ENCODE peak calls at places on chromosomes 5 and 9, in eight cellular contexts. One of them, this sample, is unnamed.

GRCh38 chr5:102296229-102296817 is at the start of gene SLCO4C1:
- DNase-seq in A549: peak; percentile 61
- DNase-seq in lower lobe of right lung: peak; percentile 93
- DNase-seq in left ventricle myocardium inferior: peak; percentile 61
- DNase-seq in fibroblast of lung: peak; percentile 59
- DNase-seq in HepG2: peak; percentile 70
- DNase-seq in sigmoid colon: peak; percentile 72
- DNase-seq in GM12865: peak; percentile 80
- DNase-seq in this sample: peak; percentile 58

GRCh38 chr9:110752766-110753165 is 84.2 kb downstream of the MUSK start:
- DNase-seq in A549: peak; percentile 59
- DNase-seq in lower lobe of right lung: no peak
- DNase-seq in left ventricle myocardium inferior: no peak
- DNase-seq in fibroblast of lung: peak; percentile 96
- DNase-seq in HepG2: no peak
- DNase-seq in sigmoid colon: no peak
- DNase-seq in GM12865: no peak
- DNase-seq in this sample: peak; percentile 99

GRCh38 chr5:61450880-61451279 is 118.8 kb downstream of the ZSWIM6 start:
- DNase-seq in A549: no peak
- DNase-seq in lower lobe of right lung: no peak
- DNase-seq in left ventricle myocardium inferior: no peak
- DNase-seq in fibroblast of lung: peak; percentile 93
- DNase-seq in HepG2: no peak
- DNase-seq in sigmoid colon: no peak
- DNase-seq in GM12865: no peak
- DNase-seq in this sample: peak; percentile 78

GRCh38 chr5:116789522-116789921 is 214.9 kb upstream of the SEMA6A start:
- DNase-seq in A549: no peak
- DNase-seq in lower lobe of right lung: no peak
- DNase-seq in left ventricle myocardium inferior: no peak
- DNase-seq in fibroblast of lung: no peak
- DNase-seq in HepG2: no peak
- DNase-seq in sigmoid colon: no peak
- DNase-seq in GM12865: no peak
- DNase-seq in this sample: no peak

GRCh38 chr5:74179183-74179582 is 461.3 kb downstream of the ENC1 start:
- DNase-seq in A549: no peak
- DNase-seq in lower lobe of right lung: no peak
- DNase-seq in left ventricle myocardium inferior: no peak
- DNase-seq in fibroblast of lung: peak; percentile 98
- DNase-seq in HepG2: no peak
- DNase-seq in sigmoid colon: no peak
- DNase-seq in GM12865: no peak
- DNase-seq in this sample: peak; percentile 93

GRCh38 chr9:108290839-108291585 is 564.8 kb downstream of the ACTL7B start:
- DNase-seq in A549: no peak
- DNase-seq in lower lobe of right lung: no peak
- DNase-seq in left ventricle myocardium inferior: no peak
- DNase-seq in fibroblast of lung: no peak
- DNase-seq in HepG2: no peak
- DNase-seq in sigmoid colon: no peak
- DNase-seq in GM12865: peak; percentile 40
- DNase-seq in this sample: peak; percentile 42

GRCh38 chr5:175603987-175604739 is 53.7 kb upstream of the HRH2 start:
- DNase-seq in A549: no peak
- DNase-seq in lower lobe of right lung: no peak
- DNase-seq in left ventricle myocardium inferior: no peak
- DNase-seq in fibroblast of lung: no peak
- DNase-seq in HepG2: no peak
- DNase-seq in sigmoid colon: no peak
- DNase-seq in GM12865: no peak
- DNase-seq in this sample: no peak

GRCh38 chr9:71285191-71285656 is 163.8 kb upstream of the TRPM3 start:
- DNase-seq in A549: peak; percentile 23
- DNase-seq in lower lobe of right lung: no peak
- DNase-seq in left ventricle myocardium inferior: no peak
- DNase-seq in fibroblast of lung: peak; percentile 46
- DNase-seq in HepG2: peak; percentile 62
- DNase-seq in sigmoid colon: no peak
- DNase-seq in GM12865: peak; percentile 70
- DNase-seq in this sample: peak; percentile 69

GRCh38 chr5:179268399-179268952 is 76.8 kb downstream of the ADAMTS2 start:
- DNase-seq in A549: no peak
- DNase-seq in lower lobe of right lung: peak; percentile 38
- DNase-seq in left ventricle myocardium inferior: peak; percentile 13
- DNase-seq in fibroblast of lung: no peak
- DNase-seq in HepG2: peak; percentile 27
- DNase-seq in sigmoid colon: no peak
- DNase-seq in GM12865: no peak
- DNase-seq in this sample: no peak

GRCh38 chr5:154395407-154396106 is 50.2 kb upstream of the SAP30L start:
- DNase-seq in A549: no peak
- DNase-seq in lower lobe of right lung: no peak
- DNase-seq in left ventricle myocardium inferior: no peak
- DNase-seq in fibroblast of lung: peak; percentile 55
- DNase-seq in HepG2: no peak
- DNase-seq in sigmoid colon: no peak
- DNase-seq in GM12865: peak; percentile 63
- DNase-seq in this sample: no peak

GRCh38 chr5:71384706-71385105 is 70.7 kb upstream of the BDP1 start:
- DNase-seq in A549: no peak
- DNase-seq in lower lobe of right lung: no peak
- DNase-seq in left ventricle myocardium inferior: no peak
- DNase-seq in fibroblast of lung: no peak
- DNase-seq in HepG2: no peak
- DNase-seq in sigmoid colon: no peak
- DNase-seq in GM12865: no peak
- DNase-seq in this sample: no peak

GRCh38 chr9:2389404-2389803 is 232.2 kb upstream of the VLDLR start:
- DNase-seq in A549: no peak
- DNase-seq in lower lobe of right lung: no peak
- DNase-seq in left ventricle myocardium inferior: no peak
- DNase-seq in fibroblast of lung: peak; percentile 27
- DNase-seq in HepG2: no peak
- DNase-seq in sigmoid colon: no peak
- DNase-seq in GM12865: no peak
- DNase-seq in this sample: no peak

GRCh38 chr5:41445937-41446563 is 64.4 kb downstream of the PLCXD3 start:
- DNase-seq in A549: no peak
- DNase-seq in lower lobe of right lung: no peak
- DNase-seq in left ventricle myocardium inferior: no peak
- DNase-seq in fibroblast of lung: peak; percentile 23
- DNase-seq in HepG2: no peak
- DNase-seq in sigmoid colon: no peak
- DNase-seq in GM12865: no peak
- DNase-seq in this sample: peak; percentile 89

GRCh38 chr9:109742759-109743388 is 37.1 kb upstream of the PALM2AKAP2 start:
- DNase-seq in A549: no peak
- DNase-seq in lower lobe of right lung: no peak
- DNase-seq in left ventricle myocardium inferior: no peak
- DNase-seq in fibroblast of lung: peak; percentile 75
- DNase-seq in HepG2: no peak
- DNase-seq in sigmoid colon: no peak
- DNase-seq in GM12865: no peak
- DNase-seq in this sample: peak; percentile 56

GRCh38 chr5:123719004-123719403 is 207.0 kb downstream of the CSNK1G3 start:
- DNase-seq in A549: no peak
- DNase-seq in lower lobe of right lung: no peak
- DNase-seq in left ventricle myocardium inferior: no peak
- DNase-seq in fibroblast of lung: no peak
- DNase-seq in HepG2: no peak
- DNase-seq in sigmoid colon: no peak
- DNase-seq in GM12865: no peak
- DNase-seq in this sample: peak; percentile 61

GRCh38 chr5:2754621-2755370 is 3.3 kb upstream of the IRX2 start:
- DNase-seq in A549: no peak
- DNase-seq in lower lobe of right lung: peak; percentile 61
- DNase-seq in left ventricle myocardium inferior: no peak
- DNase-seq in fibroblast of lung: no peak
- DNase-seq in HepG2: no peak
- DNase-seq in sigmoid colon: no peak
- DNase-seq in GM12865: no peak
- DNase-seq in this sample: no peak

GRCh38 chr5:137695651-137696428 is 40.0 kb downstream of the KLHL3 start:
- DNase-seq in A549: no peak
- DNase-seq in lower lobe of right lung: no peak
- DNase-seq in left ventricle myocardium inferior: no peak
- DNase-seq in fibroblast of lung: no peak
- DNase-seq in HepG2: no peak
- DNase-seq in sigmoid colon: no peak
- DNase-seq in GM12865: no peak
- DNase-seq in this sample: no peak

GRCh38 chr5:133824661-133825254 is 143.7 kb downstream of the C5orf15 start:
- DNase-seq in A549: no peak
- DNase-seq in lower lobe of right lung: no peak
- DNase-seq in left ventricle myocardium inferior: no peak
- DNase-seq in fibroblast of lung: no peak
- DNase-seq in HepG2: no peak
- DNase-seq in sigmoid colon: no peak
- DNase-seq in GM12865: peak; percentile 72
- DNase-seq in this sample: no peak

GRCh38 chr5:138849439-138849838 is 25.7 kb downstream of the LRRTM2 start:
- DNase-seq in A549: no peak
- DNase-seq in lower lobe of right lung: no peak
- DNase-seq in left ventricle myocardium inferior: no peak
- DNase-seq in fibroblast of lung: peak; percentile 52
- DNase-seq in HepG2: no peak
- DNase-seq in sigmoid colon: no peak
- DNase-seq in GM12865: no peak
- DNase-seq in this sample: peak; percentile 23
- H3K4me3 ChIP-seq in A549: no peak overlapping the region
- H3K4me3 ChIP-seq in lower lobe of right lung: no peak overlapping the region
- H3K4me3 ChIP-seq in left ventricle myocardium inferior: no peak overlapping the region
- H3K4me3 ChIP-seq in fibroblast of lung: no peak overlapping the region
- H3K4me3 ChIP-seq in HepG2: no peak overlapping the region
- H3K4me3 ChIP-seq in sigmoid colon: no peak overlapping the region
- H3K4me3 ChIP-seq in GM12865: no peak overlapping the region
- H3K4me3 ChIP-seq in this sample: no peak overlapping the region

GRCh38 chr5:93623153-93623552 is 40.1 kb downstream of the NR2F1 start:
- DNase-seq in A549: no peak
- DNase-seq in lower lobe of right lung: no peak
- DNase-seq in left ventricle myocardium inferior: no peak
- DNase-seq in fibroblast of lung: no peak
- DNase-seq in HepG2: no peak
- DNase-seq in sigmoid colon: no peak
- DNase-seq in GM12865: no peak
- DNase-seq in this sample: no peak

GRCh38 chr5:93621340-93621872 is 38.4 kb downstream of the NR2F1 start:
- DNase-seq in A549: peak; percentile 64
- DNase-seq in lower lobe of right lung: peak; percentile 73
- DNase-seq in left ventricle myocardium inferior: peak; percentile 81
- DNase-seq in fibroblast of lung: peak; percentile 92
- DNase-seq in HepG2: peak; percentile 20
- DNase-seq in sigmoid colon: peak; percentile 89
- DNase-seq in GM12865: no peak
- DNase-seq in this sample: peak; percentile 66

GRCh38 chr5:93622240-93622885 is 39.3 kb downstream of the NR2F1 start:
- DNase-seq in A549: no peak
- DNase-seq in lower lobe of right lung: no peak
- DNase-seq in left ventricle myocardium inferior: no peak
- DNase-seq in fibroblast of lung: peak; percentile 76
- DNase-seq in HepG2: peak; percentile 46
- DNase-seq in sigmoid colon: no peak
- DNase-seq in GM12865: peak; percentile 35
- DNase-seq in this sample: peak; percentile 79

DNA sequence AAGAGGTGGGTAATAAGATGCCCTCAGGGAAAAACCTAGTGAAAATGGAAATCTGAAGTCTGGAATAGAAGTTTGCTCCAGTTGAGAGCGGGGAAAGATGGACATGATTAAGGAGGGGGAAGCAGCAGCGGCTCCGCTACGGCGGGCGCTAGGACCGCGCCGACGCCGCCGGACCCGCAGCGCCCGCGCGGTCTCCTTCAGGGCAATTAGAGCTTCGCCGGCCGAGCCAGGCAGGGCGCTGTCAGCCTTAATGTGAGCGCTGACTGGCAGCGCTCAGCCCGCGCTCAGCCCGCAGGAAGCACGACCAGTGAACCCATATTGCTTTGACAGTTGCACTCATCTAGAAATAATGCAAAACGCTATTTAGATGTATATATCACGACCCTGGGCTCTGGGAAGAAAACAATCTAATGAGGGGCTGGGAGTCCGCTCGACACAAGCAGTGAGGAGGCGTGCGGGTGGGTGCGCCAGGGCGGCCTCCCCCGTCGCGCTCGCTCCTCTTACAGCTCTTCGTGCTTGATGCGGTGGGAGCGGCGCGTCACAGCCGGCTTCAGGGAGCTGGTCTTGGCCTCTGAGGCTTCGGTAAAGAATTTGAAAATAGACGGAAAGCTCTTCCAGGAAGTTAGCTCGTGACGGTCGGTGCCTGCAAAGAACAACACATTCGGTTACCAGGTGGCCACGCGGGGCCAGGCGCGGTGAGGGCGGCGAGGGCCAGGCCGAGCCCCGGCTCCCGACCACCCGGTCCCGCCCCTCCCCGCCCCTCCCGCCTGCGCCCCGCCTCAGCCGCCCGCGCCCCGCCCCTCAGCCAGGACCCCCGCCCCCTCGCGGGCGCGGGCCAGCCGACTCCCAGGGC is 37.7 kb downstream of the NR2F1 start:
- DNase-seq in A549: peak; percentile 47
- DNase-seq in lower lobe of right lung: peak; percentile 78
- DNase-seq in left ventricle myocardium inferior: peak; percentile 61
- DNase-seq in fibroblast of lung: peak; percentile 74
- DNase-seq in HepG2: peak; percentile 50
- DNase-seq in sigmoid colon: peak; percentile 72
- DNase-seq in GM12865: peak; percentile 81
- DNase-seq in this sample: peak; percentile 63
- TF ChIP-seq CTCF in A549: peak; percentile 30
- TF ChIP-seq CTCF in lower lobe of right lung: no peak
- TF ChIP-seq CTCF in left ventricle myocardium inferior: peak; percentile 36
- TF ChIP-seq CTCF in fibroblast of lung: no peak
- TF ChIP-seq CTCF in HepG2: peak; percentile 56
- TF ChIP-seq CTCF in sigmoid colon: no peak
- TF ChIP-seq CTCF in GM12865: peak; percentile 6
- TF ChIP-seq CTCF in this sample: no peak

GRCh38 chr5:1641560-1642166 is 117.9 kb upstream of the LPCAT1 start:
- DNase-seq in A549: peak; percentile 88
- DNase-seq in lower lobe of right lung: peak; percentile 86
- DNase-seq in left ventricle myocardium inferior: peak; percentile 72
- DNase-seq in fibroblast of lung: peak; percentile 83
- DNase-seq in HepG2: peak; percentile 82
- DNase-seq in sigmoid colon: peak; percentile 90
- DNase-seq in GM12865: peak; percentile 92
- DNase-seq in this sample: peak; percentile 86
- H3K4me3 ChIP-seq in A549: no peak overlapping the region
- H3K4me3 ChIP-seq in lower lobe of right lung: no peak overlapping the region
- H3K4me3 ChIP-seq in left ventricle myocardium inferior: no peak overlapping the region
- H3K4me3 ChIP-seq in fibroblast of lung: no peak overlapping the region
- H3K4me3 ChIP-seq in HepG2: no peak overlapping the region
- H3K4me3 ChIP-seq in sigmoid colon: no peak overlapping the region
- H3K4me3 ChIP-seq in GM12865: no peak overlapping the region
- H3K4me3 ChIP-seq in this sample: no peak overlapping the region

DNA sequence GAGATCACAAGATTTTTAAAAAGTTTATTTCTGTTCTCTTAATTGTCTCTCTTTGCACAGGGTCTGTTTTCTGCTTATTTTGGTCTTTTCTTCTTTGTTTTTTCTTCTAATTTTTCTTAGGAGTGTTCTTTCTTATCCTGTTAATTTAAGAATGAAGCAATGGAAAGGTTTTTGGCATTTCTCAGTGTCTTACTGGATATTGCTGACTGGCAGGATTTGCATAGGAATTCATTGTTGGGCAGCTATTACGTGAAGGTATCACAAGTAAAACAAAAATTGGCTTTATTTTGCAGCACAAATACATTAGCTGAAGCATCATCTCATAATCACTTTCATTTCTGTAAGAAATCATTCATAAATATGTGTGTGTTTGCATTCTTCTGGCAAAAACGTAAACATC is 566.9 kb upstream of the CDH6 start:
- DNase-seq in A549: no peak
- DNase-seq in lower lobe of right lung: no peak
- DNase-seq in left ventricle myocardium inferior: no peak
- DNase-seq in fibroblast of lung: no peak
- DNase-seq in HepG2: no peak
- DNase-seq in sigmoid colon: no peak
- DNase-seq in GM12865: no peak
- DNase-seq in this sample: no peak
- TF ChIP-seq CTCF in A549: no peak
- TF ChIP-seq CTCF in lower lobe of right lung: no peak
- TF ChIP-seq CTCF in left ventricle myocardium inferior: no peak
- TF ChIP-seq CTCF in fibroblast of lung: no peak
- TF ChIP-seq CTCF in HepG2: no peak
- TF ChIP-seq CTCF in sigmoid colon: no peak
- TF ChIP-seq CTCF in GM12865: no peak
- TF ChIP-seq CTCF in this sample: no peak